ENCODE peak calls at places on chromosomes 2 and 18, in six cellular contexts. One of them, this sample, is unnamed.

GRCh38 chr18:74515620-74516231 is 18.6 kb upstream of the CNDP1 start:
- DNase-seq in NT2/D1: no peak
- DNase-seq in breast epithelium: no peak
- DNase-seq in EL: no peak
- DNase-seq in hypothalamus: no peak
- DNase-seq in WTC11: no peak
- DNase-seq in this sample: no peak

GRCh38 chr2:1287427-1287826 is 125.8 kb upstream of the TPO start:
- DNase-seq in NT2/D1: no peak
- DNase-seq in breast epithelium: no peak
- DNase-seq in EL: no peak
- DNase-seq in hypothalamus: no peak
- DNase-seq in WTC11: no peak
- DNase-seq in this sample: no peak

GRCh38 chr18:12630136-12630535 is 27.8 kb downstream of the SPIRE1 start:
- DNase-seq in NT2/D1: no peak
- DNase-seq in breast epithelium: no peak
- DNase-seq in EL: peak; percentile 65
- DNase-seq in hypothalamus: no peak
- DNase-seq in WTC11: no peak
- DNase-seq in this sample: no peak

GRCh38 chr2:100185105-100185504 is 42.7 kb upstream of the AFF3 start:
- DNase-seq in NT2/D1: no peak
- DNase-seq in breast epithelium: no peak
- DNase-seq in EL: no peak
- DNase-seq in hypothalamus: no peak
- DNase-seq in WTC11: no peak
- DNase-seq in this sample: peak; percentile 33

GRCh38 chr2:124489686-124490085 is 464.6 kb downstream of the CNTNAP5 start:
- DNase-seq in NT2/D1: no peak
- DNase-seq in breast epithelium: no peak
- DNase-seq in EL: no peak
- DNase-seq in hypothalamus: no peak
- DNase-seq in WTC11: no peak
- DNase-seq in this sample: no peak

GRCh38 chr18:5890606-5891360 is 4.5 kb downstream of the TMEM200C start:
- DNase-seq in NT2/D1: no peak
- DNase-seq in breast epithelium: no peak
- DNase-seq in EL: no peak
- DNase-seq in hypothalamus: no peak
- DNase-seq in WTC11: peak; percentile 70
- DNase-seq in this sample: no peak

GRCh38 chr2:217993055-217993645 is 9.6 kb downstream of the TNS1 start:
- DNase-seq in NT2/D1: no peak
- DNase-seq in breast epithelium: no peak
- DNase-seq in EL: peak; percentile 34
- DNase-seq in hypothalamus: no peak
- DNase-seq in WTC11: no peak
- DNase-seq in this sample: no peak

GRCh38 chr2:39664478-39664877 is 1.2 kb upstream of the TMEM178A start:
- DNase-seq in NT2/D1: no peak
- DNase-seq in breast epithelium: no peak
- DNase-seq in EL: no peak
- DNase-seq in hypothalamus: no peak
- DNase-seq in WTC11: no peak
- DNase-seq in this sample: no peak

GRCh38 chr2:230762317-230762896 is 49.8 kb downstream of the CAB39 start:
- DNase-seq in NT2/D1: peak; percentile 44
- DNase-seq in breast epithelium: no peak
- DNase-seq in EL: peak; percentile 34
- DNase-seq in hypothalamus: no peak
- DNase-seq in WTC11: peak; percentile 54
- DNase-seq in this sample: no peak

GRCh38 chr2:3692375-3692774 is 11.0 kb upstream of the DCDC2C start:
- DNase-seq in NT2/D1: peak; percentile 30
- DNase-seq in breast epithelium: no peak
- DNase-seq in EL: no peak
- DNase-seq in hypothalamus: no peak
- DNase-seq in WTC11: no peak
- DNase-seq in this sample: no peak

GRCh38 chr2:42978175-42978886 is 185.9 kb upstream of the HAAO start:
- DNase-seq in NT2/D1: no peak
- DNase-seq in breast epithelium: no peak
- DNase-seq in EL: no peak
- DNase-seq in hypothalamus: no peak
- DNase-seq in WTC11: no peak
- DNase-seq in this sample: no peak

GRCh38 chr2:85674417-85674816 is 6.4 kb upstream of the SFTPB start:
- DNase-seq in NT2/D1: no peak
- DNase-seq in breast epithelium: no peak
- DNase-seq in EL: no peak
- DNase-seq in hypothalamus: no peak
- DNase-seq in WTC11: no peak
- DNase-seq in this sample: peak; percentile 4

GRCh38 chr2:116915673-116916072 is 898.8 kb upstream of the DDX18 start:
- DNase-seq in NT2/D1: no peak
- DNase-seq in breast epithelium: no peak
- DNase-seq in EL: no peak
- DNase-seq in hypothalamus: no peak
- DNase-seq in WTC11: no peak
- DNase-seq in this sample: no peak

GRCh38 chr2:202780514-202781021 is 91.0 kb downstream of the ICA1L start:
- DNase-seq in NT2/D1: no peak
- DNase-seq in breast epithelium: no peak
- DNase-seq in EL: peak; percentile 69
- DNase-seq in hypothalamus: no peak
- DNase-seq in WTC11: no peak
- DNase-seq in this sample: peak; percentile 11

GRCh38 chr18:74951165-74951760 is 257.7 kb downstream of the PTGR3 start:
- DNase-seq in NT2/D1: no peak
- DNase-seq in breast epithelium: peak; percentile 68
- DNase-seq in EL: peak; percentile 90
- DNase-seq in hypothalamus: no peak
- DNase-seq in WTC11: no peak
- DNase-seq in this sample: peak; percentile 43

GRCh38 chr2:132519566-132519965 is 103.0 kb downstream of the GPR39 start:
- DNase-seq in NT2/D1: no peak
- DNase-seq in breast epithelium: no peak
- DNase-seq in EL: no peak
- DNase-seq in hypothalamus: no peak
- DNase-seq in WTC11: no peak
- DNase-seq in this sample: no peak

GRCh38 chr2:96636772-96637171 is 1.3 kb downstream of the KANSL3 start:
- DNase-seq in NT2/D1: no peak
- DNase-seq in breast epithelium: no peak
- DNase-seq in EL: no peak
- DNase-seq in hypothalamus: no peak
- DNase-seq in WTC11: no peak
- DNase-seq in this sample: peak; percentile 18